ENCODE peak calls at places on chromosomes 16 and 17, in nine cellular contexts. L, U, F, W, H, D, K, P and G are unnamed samples.
A peak's percentile ranks its signal among the peaks of the same experiment; 100 is the strongest.

GRCh38 chr16:5187402-5187952 is 89.9 kb upstream of the EEF2KMT start:
- DNase-seq in W (no peak), P (no peak), H (no peak), L (no peak), K (no peak), D (no peak), F (no peak), U (no peak), G (no peak)

GRCh38 chr16:88886915-88887521 is 20.6 kb upstream of the PABPN1L start:
- DNase-seq in D (no peak), U (peak; percentile 81), K (peak; percentile 34), F (no peak), L (no peak), P (peak; percentile 72), W (no peak), H (peak; percentile 48), G (peak; percentile 23)

GRCh38 chr16:22614271-22614947 is 103.7 kb downstream of the NPIPB5 start:
- DNase-seq in D (no peak), F (no peak), L (peak; percentile 66), P (peak; percentile 36), H (peak; percentile 81), U (no peak), K (peak; percentile 28), W (no peak), G (no peak)

GRCh38 chr17:62737513-62737912 is 70.6 kb downstream of the MARCHF10 start:
- DNase-seq in F (no peak), W (no peak), L (no peak), U (no peak), K (no peak), D (no peak), P (no peak), H (no peak), G (no peak)

GRCh38 chr17:74118504-74118903 is 85.0 kb upstream of the RPL38 start:
- DNase-seq in W (no peak), K (no peak), F (no peak), U (no peak), P (no peak), L (no peak), D (no peak), H (no peak), G (no peak)

GRCh38 chr17:80832266-80832676 is 159.4 kb upstream of the CHMP6 start:
- DNase-seq in L (peak; percentile 79), P (no peak), D (no peak), F (no peak), H (peak; percentile 30), W (no peak), K (peak; percentile 79), U (no peak), G (no peak)

GRCh38 chr17:50516980-50517379 is 8.7 kb downstream of the MYCBPAP start:
- DNase-seq in H (no peak), L (no peak), F (no peak), W (no peak), U (no peak), P (no peak), D (no peak), K (no peak), G (no peak)

GRCh38 chr16:46736695-46737094 is 11.4 kb downstream of the MYLK3 start:
- DNase-seq in L (no peak), P (no peak), K (no peak), F (no peak), W (no peak), D (peak; percentile 50), H (no peak), U (no peak), G (no peak)

GRCh38 chr16:3389663-3390338 is 11.0 kb downstream of the ZSCAN32 start:
- DNase-seq in U (no peak), L (no peak), F (no peak), D (no peak), H (no peak), P (no peak), W (no peak), K (no peak), G (no peak)

GRCh38 chr16:58495861-58496331 is 4.0 kb upstream of the NDRG4 start:
- DNase-seq in P (no peak), W (no peak), D (no peak), L (no peak), K (no peak), F (no peak), H (no peak), U (no peak), G (no peak)

GRCh38 chr17:31226373-31226772 is 70.7 kb downstream of the OMG start:
- DNase-seq in D (no peak), K (no peak), W (no peak), U (no peak), H (no peak), L (no peak), P (no peak), F (no peak), G (no peak)

GRCh38 chr17:7579001-7579838 is at the start of gene CD68:
- DNase-seq in W (peak; percentile 36), P (peak; percentile 93), F (no peak), D (no peak), U (peak; percentile 82), K (peak; percentile 95), L (peak; percentile 85), H (peak; percentile 58), G (peak; percentile 67)

GRCh38 chr17:76152580-76152979 is 11.5 kb upstream of the FOXJ1 start:
- DNase-seq in P (no peak), D (no peak), W (no peak), U (no peak), L (no peak), K (no peak), H (no peak), F (no peak), G (no peak)

GRCh38 chr17:74176546-74177001 is 26.9 kb upstream of the RPL38 start:
- DNase-seq in K (peak; percentile 41), P (peak; percentile 63), L (peak; percentile 43), D (no peak), H (peak; percentile 72), W (no peak), F (no peak), U (no peak), G (no peak)

GRCh38 chr16:28010671-28011070 is 52.8 kb downstream of the GSG1L start:
- DNase-seq in K (peak; percentile 22), W (no peak), U (no peak), P (no peak), F (no peak), L (no peak), H (no peak), D (no peak), G (no peak)

GRCh38 chr16:3458278-3458851 is 14.9 kb downstream of the NAA60 start:
- DNase-seq in W (no peak), K (no peak), D (no peak), L (peak; percentile 60), P (no peak), F (no peak), H (peak; percentile 33), U (peak; percentile 66), G (no peak)

GRCh38 chr16:27305839-27306442 is 7.8 kb upstream of the IL4R start:
- DNase-seq in L (no peak), D (no peak), P (no peak), U (no peak), W (no peak), F (no peak), K (no peak), H (no peak), G (no peak)

DNA sequence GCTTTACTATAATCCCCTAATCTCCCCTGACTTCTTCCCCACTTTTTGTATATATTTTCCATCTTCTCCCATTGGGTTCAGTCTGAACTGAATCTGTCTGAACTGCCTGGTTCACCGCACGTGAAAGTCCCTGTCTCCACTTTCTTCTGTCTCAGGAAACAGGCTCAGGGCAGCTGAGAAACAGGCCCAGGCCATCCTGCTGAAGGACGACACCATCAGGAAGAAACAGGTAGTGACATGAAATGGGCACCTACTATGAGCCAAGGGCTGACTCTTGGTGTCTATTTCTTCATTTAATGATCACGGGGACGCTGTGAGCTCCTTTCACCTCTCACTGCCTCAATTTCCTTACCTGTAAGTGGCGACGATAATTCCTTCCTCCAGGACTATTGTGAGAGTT is 90.5 kb upstream of the HSBP1 start:
- DNase-seq in U (no peak), D (no peak), L (no peak), H (no peak), W (no peak), P (no peak), F (no peak), K (no peak), G (no peak)
- TF ChIP-seq CTCF in U (no peak), D (no peak), L (no peak), H (no peak), W (no peak), P (no peak), F (peak; percentile 43), K (no peak), G (no peak)

GRCh38 chr17:17751996-17752821 is 71.0 kb downstream of the RAI1 start:
- DNase-seq in U (peak; percentile 98), L (peak; percentile 93), F (peak; percentile 98), W (peak; percentile 97), H (peak; percentile 98), D (peak; percentile 99), P (peak; percentile 98), K (peak; percentile 91), G (peak; percentile 86)
- TF ChIP-seq CTCF in U (no peak), L (peak; percentile 16), F (peak; percentile 22), W (peak; percentile 58), H (peak; percentile 45), D (no peak), P (no peak), K (peak; percentile 19), G (no peak)

GRCh38 chr17:66021757-66022156 is 170.2 kb downstream of the CEP112 start:
- DNase-seq in L (no peak), U (no peak), D (no peak), W (no peak), F (no peak), H (no peak), K (no peak), P (no peak), G (no peak)
- TF ChIP-seq CTCF in L (no peak), U (no peak), D (no peak), W (no peak), F (no peak), H (no peak), K (no peak), P (no peak), G (no peak)

GRCh38 chr17:17877548-17878358 is 41.0 kb upstream of the SREBF1 start:
- DNase-seq in W (no peak), U (peak; percentile 66), K (peak; percentile 70), L (peak; percentile 95), H (peak; percentile 90), F (no peak), P (peak; percentile 86), D (peak; percentile 91), G (no peak)
- TF ChIP-seq CTCF in W (no peak), U (no peak), K (peak; percentile 10), L (peak; percentile 21), H (peak; percentile 21), F (no peak), P (no peak), D (no peak), G (no peak)